ENCODE peak calls at places on chromosome 21, in five cellular contexts. P is AG04450, N is OCI-LY7, S is IMR-90, V is ascending aorta. U is an unnamed sample.
A peak's percentile ranks its signal among the peaks of the same experiment; 100 is the strongest.

GRCh38 chr21:23398726-23399125 is 2208.6 kb downstream of the MRPL39 start:
- DNase-seq in P (no peak), N (no peak), S (no peak), V (no peak), U (no peak)

GRCh38 chr21:27681038-27681437 is 714.1 kb upstream of the ADAMTS5 start:
- DNase-seq in P (no peak), N (no peak), S (peak; percentile 46), V (no peak), U (no peak)

GRCh38 chr21:27571706-27572105 is 604.8 kb upstream of the ADAMTS5 start:
- DNase-seq in P (peak; percentile 20), N (no peak), S (peak; percentile 81), V (no peak), U (peak; percentile 55)

GRCh38 chr21:25639922-25640670 is 1.0 kb downstream of the JAM2 start:
- DNase-seq in P (no peak), N (peak; percentile 0), S (no peak), V (no peak), U (no peak)

GRCh38 chr21:38811257-38811656 is 5.5 kb downstream of the ETS2 start:
- DNase-seq in P (peak; percentile 67), N (no peak), S (peak; percentile 95), V (no peak), U (peak; percentile 89)

GRCh38 chr21:18151046-18151445 is 93.6 kb upstream of the CHODL start:
- DNase-seq in P (no peak), N (no peak), S (no peak), V (no peak), U (no peak)

GRCh38 chr21:35138665-35139381 is 89.7 kb upstream of the RUNX1 start:
- DNase-seq in P (peak; percentile 61), N (peak; percentile 58), S (peak; percentile 95), V (no peak), U (peak; percentile 85)

GRCh38 chr21:33981341-33982101 is 65.9 kb upstream of the ATP5PO start:
- DNase-seq in P (no peak), N (no peak), S (no peak), V (no peak), U (peak; percentile 28)

GRCh38 chr21:18354947-18355346 is 48.6 kb downstream of the TMPRSS15 start:
- DNase-seq in P (no peak), N (no peak), S (no peak), V (no peak), U (no peak)

GRCh38 chr21:14916676-14917141 is 148.1 kb downstream of the NRIP1 start:
- DNase-seq in P (no peak), N (no peak), S (peak; percentile 66), V (no peak), U (no peak)

GRCh38 chr21:18070392-18070791 is 174.2 kb upstream of the CHODL start:
- DNase-seq in P (no peak), N (no peak), S (no peak), V (no peak), U (no peak)

GRCh38 chr21:17612023-17612564 is 607 bp downstream of the BTG3 start:
- DNase-seq in P (no peak), N (peak; percentile 41), S (peak; percentile 59), V (no peak), U (peak; percentile 60)

GRCh38 chr21:14064296-14064645 is 146.5 kb downstream of the LIPI start:
- DNase-seq in P (no peak), N (no peak), S (peak; percentile 25), V (no peak), U (no peak)

GRCh38 chr21:15291621-15292266 is 226.9 kb upstream of the NRIP1 start:
- DNase-seq in P (no peak), N (no peak), S (no peak), V (no peak), U (no peak)

GRCh38 chr21:16588433-16588860 is 858.7 kb downstream of the USP25 start:
- DNase-seq in P (peak; percentile 49), N (no peak), S (peak; percentile 84), V (peak; percentile 20), U (peak; percentile 81)

GRCh38 chr21:20779321-20779720 is 218.9 kb upstream of the NCAM2 start:
- DNase-seq in P (no peak), N (no peak), S (no peak), V (no peak), U (no peak)

GRCh38 chr21:18467715-18468114 is 64.1 kb upstream of the TMPRSS15 start:
- DNase-seq in P (no peak), N (no peak), S (no peak), V (no peak), U (no peak)

GRCh38 chr21:34801519-34802132 is 132.8 kb downstream of the CLIC6 start:
- DNase-seq in P (no peak), N (peak; percentile 48), S (no peak), V (no peak), U (peak; percentile 44)

GRCh38 chr21:46028547-46029200 is 47.1 kb downstream of the COL6A1 start:
- DNase-seq in P (peak; percentile 56), N (no peak), S (peak; percentile 84), V (no peak), U (peak; percentile 34)
- H3K4me3 ChIP-seq in P (no peak overlapping the region), N (no peak overlapping the region), S (no peak overlapping the region), V (no peak overlapping the region), U (no peak overlapping the region)

DNA sequence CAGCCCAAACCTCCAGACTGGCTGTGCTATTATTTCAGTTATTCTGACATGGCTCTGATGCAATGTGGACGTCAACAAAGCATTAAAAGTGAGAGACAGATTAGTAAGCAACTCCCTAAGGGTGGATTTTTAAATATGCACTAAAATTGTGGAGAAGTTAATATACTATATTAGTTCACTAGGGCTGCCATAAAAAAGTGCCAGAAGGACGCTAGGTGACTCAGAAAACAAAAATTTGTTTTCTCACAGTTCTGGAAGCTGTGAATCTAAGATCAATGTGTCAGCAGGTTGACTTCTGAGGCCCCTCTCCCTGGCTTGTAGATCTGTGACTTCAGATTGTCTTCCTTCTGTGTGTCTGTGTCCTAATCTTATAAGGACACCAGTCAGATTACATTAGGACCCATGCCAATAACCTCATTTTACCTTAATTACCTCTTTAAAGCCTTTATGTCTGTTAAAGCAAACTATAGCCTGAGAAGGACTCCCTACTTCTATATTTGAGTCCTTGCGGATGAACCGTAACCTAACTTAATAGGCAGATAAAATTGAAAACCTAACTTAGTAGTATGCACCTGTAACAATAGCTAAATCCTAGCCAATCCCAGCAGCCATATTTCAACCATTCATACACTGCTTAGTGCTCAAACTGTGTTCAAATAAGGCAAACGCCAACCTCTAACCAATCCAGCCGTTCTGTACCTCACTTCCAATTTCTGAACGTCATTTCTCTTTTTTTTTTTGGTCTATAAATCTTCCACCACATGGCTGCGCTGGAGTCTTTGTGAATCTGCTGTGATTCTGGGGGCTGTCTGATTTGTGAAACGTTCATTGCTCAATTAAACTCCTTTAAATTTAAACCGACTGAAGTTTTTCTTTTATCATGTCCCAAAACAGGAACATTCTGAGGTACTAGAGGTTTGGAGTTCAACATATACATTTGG is 65.9 kb upstream of the BACH1 start:
- DNase-seq in P (no peak), N (peak; percentile 4), S (peak; percentile 55), V (no peak), U (peak; percentile 45)
- TF ChIP-seq CTCF in P (no peak), N (peak; percentile 44), S (no peak), V (no peak), U (no peak)

GRCh38 chr21:41753001-41753725 is 13.7 kb downstream of the RIPK4 start:
- DNase-seq in P (no peak), N (no peak), S (no peak), V (no peak), U (no peak)
- H3K4me3 ChIP-seq in P (no peak overlapping the region), N (no peak overlapping the region), S (no peak overlapping the region), V (no peak overlapping the region), U (no peak overlapping the region)

GRCh38 chr21:45319461-45320211 is 31.9 kb upstream of the POFUT2 start:
- DNase-seq in P (no peak), N (no peak), S (peak; percentile 77), V (peak; percentile 61), U (no peak)
- TF ChIP-seq CTCF in P (no peak), N (no peak), S (no peak), V (peak; percentile 29), U (no peak)

DNA sequence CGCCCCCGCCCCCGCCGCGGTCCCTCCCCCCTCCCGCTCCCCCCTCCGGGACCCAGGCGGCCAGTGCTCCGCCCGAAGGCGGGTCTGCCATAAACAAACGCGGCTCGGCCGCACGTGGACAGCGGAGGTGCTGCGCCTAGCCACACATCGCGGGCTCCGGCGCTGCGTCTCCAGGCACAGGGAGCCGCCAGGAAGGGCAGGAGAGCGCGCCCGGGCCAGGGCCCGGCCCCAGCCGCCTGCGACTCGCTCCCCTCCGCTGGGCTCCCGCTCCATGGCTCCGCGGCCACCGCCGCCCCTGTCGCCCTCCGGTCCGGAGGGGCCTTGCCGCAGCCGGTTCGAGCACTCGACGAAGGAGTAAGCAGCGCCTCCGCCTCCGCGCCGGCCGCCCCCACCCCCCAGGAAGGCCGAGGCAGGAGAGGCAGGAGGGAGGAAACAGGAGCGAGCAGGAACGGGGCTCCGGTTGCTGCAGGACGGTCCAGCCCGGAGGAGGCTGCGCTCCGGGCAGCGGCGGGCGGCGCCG is at the start of gene SIM2:
- DNase-seq in P (no peak), N (no peak), S (peak; percentile 52), V (no peak), U (peak; percentile 26)
- H3K4me3 ChIP-seq in P (no peak within 1 kb of the TSS), N (no peak within 1 kb of the TSS), S (peak within 1 kb of the TSS; percentile 57), V (peak within 1 kb of the TSS; percentile 65), U (no peak within 1 kb of the TSS)

GRCh38 chr21:36706951-36707762 is 8.2 kb downstream of the SIM2 start:
- DNase-seq in P (no peak), N (no peak), S (peak; percentile 37), V (no peak), U (peak; percentile 29)
- TF ChIP-seq CTCF in P (peak; percentile 23), N (no peak), S (no peak), V (no peak), U (peak; percentile 12)